ENCODE peak calls at places on chromosomes 12 and 14, in four cellular contexts. One of them, this sample, is unnamed.

GRCh38 chr12:121718653-121719239 is 6.2 kb downstream of the TMEM120B start:
- DNase-seq in kidney: no peak
- DNase-seq in stimulated activated CD4-positive, alpha-beta T cell treated with anti-CD3 and anti-CD28 coated beads, Interleukin-12 subunit alpha, Interleukin-12 subunit beta, amount 100 ng/mL, for 24 hours: no peak
- DNase-seq in cardiac fibroblast: no peak
- DNase-seq in this sample: no peak

GRCh38 chr14:54652188-54652889 is 85.4 kb downstream of the SAMD4A start:
- DNase-seq in kidney: peak; percentile 91
- DNase-seq in stimulated activated CD4-positive, alpha-beta T cell treated with anti-CD3 and anti-CD28 coated beads, Interleukin-12 subunit alpha, Interleukin-12 subunit beta, amount 100 ng/mL, for 24 hours: no peak
- DNase-seq in cardiac fibroblast: peak; percentile 99
- DNase-seq in this sample: no peak

GRCh38 chr12:10982244-10982643 is 4.5 kb downstream of the TAS2R50 start:
- DNase-seq in kidney: no peak
- DNase-seq in stimulated activated CD4-positive, alpha-beta T cell treated with anti-CD3 and anti-CD28 coated beads, Interleukin-12 subunit alpha, Interleukin-12 subunit beta, amount 100 ng/mL, for 24 hours: peak; percentile 14
- DNase-seq in cardiac fibroblast: no peak
- DNase-seq in this sample: no peak

GRCh38 chr12:24705741-24706358 is 243.1 kb downstream of the BCAT1 start:
- DNase-seq in kidney: no peak
- DNase-seq in stimulated activated CD4-positive, alpha-beta T cell treated with anti-CD3 and anti-CD28 coated beads, Interleukin-12 subunit alpha, Interleukin-12 subunit beta, amount 100 ng/mL, for 24 hours: no peak
- DNase-seq in cardiac fibroblast: peak; percentile 59
- DNase-seq in this sample: no peak

GRCh38 chr14:61561657-61562276 is 133.5 kb upstream of the HIF1A start:
- DNase-seq in kidney: peak; percentile 93
- DNase-seq in stimulated activated CD4-positive, alpha-beta T cell treated with anti-CD3 and anti-CD28 coated beads, Interleukin-12 subunit alpha, Interleukin-12 subunit beta, amount 100 ng/mL, for 24 hours: no peak
- DNase-seq in cardiac fibroblast: peak; percentile 99
- DNase-seq in this sample: no peak

GRCh38 chr12:2183556-2184541 is 131.1 kb downstream of the CACNA1C start:
- DNase-seq in kidney: no peak
- DNase-seq in stimulated activated CD4-positive, alpha-beta T cell treated with anti-CD3 and anti-CD28 coated beads, Interleukin-12 subunit alpha, Interleukin-12 subunit beta, amount 100 ng/mL, for 24 hours: no peak
- DNase-seq in cardiac fibroblast: peak; percentile 74
- DNase-seq in this sample: no peak

GRCh38 chr12:99049774-99050173 is 404.7 kb downstream of the APAF1 start:
- DNase-seq in kidney: no peak
- DNase-seq in stimulated activated CD4-positive, alpha-beta T cell treated with anti-CD3 and anti-CD28 coated beads, Interleukin-12 subunit alpha, Interleukin-12 subunit beta, amount 100 ng/mL, for 24 hours: no peak
- DNase-seq in cardiac fibroblast: no peak
- DNase-seq in this sample: no peak

GRCh38 chr14:37620856-37621255 is 25.4 kb downstream of the TTC6 start:
- DNase-seq in kidney: no peak
- DNase-seq in stimulated activated CD4-positive, alpha-beta T cell treated with anti-CD3 and anti-CD28 coated beads, Interleukin-12 subunit alpha, Interleukin-12 subunit beta, amount 100 ng/mL, for 24 hours: no peak
- DNase-seq in cardiac fibroblast: no peak
- DNase-seq in this sample: no peak

GRCh38 chr12:102026728-102027127 is 35.1 kb downstream of the WASHC3 start:
- DNase-seq in kidney: no peak
- DNase-seq in stimulated activated CD4-positive, alpha-beta T cell treated with anti-CD3 and anti-CD28 coated beads, Interleukin-12 subunit alpha, Interleukin-12 subunit beta, amount 100 ng/mL, for 24 hours: no peak
- DNase-seq in cardiac fibroblast: no peak
- DNase-seq in this sample: no peak

GRCh38 chr14:37197421-37198272 is at the start of gene MIPOL1:
- DNase-seq in kidney: peak; percentile 94
- DNase-seq in stimulated activated CD4-positive, alpha-beta T cell treated with anti-CD3 and anti-CD28 coated beads, Interleukin-12 subunit alpha, Interleukin-12 subunit beta, amount 100 ng/mL, for 24 hours: peak; percentile 11
- DNase-seq in cardiac fibroblast: peak; percentile 90
- DNase-seq in this sample: no peak

GRCh38 chr12:84174115-84174514 is 738.5 kb downstream of the SLC6A15 start:
- DNase-seq in kidney: peak; percentile 59
- DNase-seq in stimulated activated CD4-positive, alpha-beta T cell treated with anti-CD3 and anti-CD28 coated beads, Interleukin-12 subunit alpha, Interleukin-12 subunit beta, amount 100 ng/mL, for 24 hours: no peak
- DNase-seq in cardiac fibroblast: no peak
- DNase-seq in this sample: no peak

GRCh38 chr12:113726254-113726819 is 239.8 kb downstream of the RBM19 start:
- DNase-seq in kidney: no peak
- DNase-seq in stimulated activated CD4-positive, alpha-beta T cell treated with anti-CD3 and anti-CD28 coated beads, Interleukin-12 subunit alpha, Interleukin-12 subunit beta, amount 100 ng/mL, for 24 hours: no peak
- DNase-seq in cardiac fibroblast: no peak
- DNase-seq in this sample: no peak

GRCh38 chr12:83224012-83224411 is 537.3 kb downstream of the TMTC2 start:
- DNase-seq in kidney: no peak
- DNase-seq in stimulated activated CD4-positive, alpha-beta T cell treated with anti-CD3 and anti-CD28 coated beads, Interleukin-12 subunit alpha, Interleukin-12 subunit beta, amount 100 ng/mL, for 24 hours: no peak
- DNase-seq in cardiac fibroblast: no peak
- DNase-seq in this sample: no peak

GRCh38 chr12:97148941-97149559 is 242.0 kb downstream of the NEDD1 start:
- DNase-seq in kidney: peak; percentile 65
- DNase-seq in stimulated activated CD4-positive, alpha-beta T cell treated with anti-CD3 and anti-CD28 coated beads, Interleukin-12 subunit alpha, Interleukin-12 subunit beta, amount 100 ng/mL, for 24 hours: peak; percentile 47
- DNase-seq in cardiac fibroblast: peak; percentile 50
- DNase-seq in this sample: peak; percentile 11